ENCODE peak calls at places on chromosomes 5 and 9, in five cellular contexts. Y is hepatocyte, F is IMR-90, I is fibroblast of lung, H is ovary. E is an unnamed sample. For H3K4me1, the result is how much of the 10 kb centered on the place peaks cover.

GRCh38 chr5:31463341-31463740 is 68.6 kb downstream of the DROSHA start:
- DNase-seq in Y (no peak), F (peak), I (peak), H (no peak), E (no peak)

GRCh38 chr9:90103771-90104170 is 499.0 kb downstream of the GADD45G start:
- DNase-seq in Y (no peak), F (no peak), I (no peak), H (no peak), E (no peak)

GRCh38 chr5:10689391-10690081 is 71.5 kb downstream of the DAP start:
- DNase-seq in Y (no peak), F (peak), I (peak), H (no peak), E (no peak)

GRCh38 chr5:93053825-93054224 is 527.2 kb downstream of the NR2F1-AS1 start:
- DNase-seq in Y (no peak), F (peak), I (peak), H (no peak), E (no peak)

GRCh38 chr9:108474356-108474755 is 381.4 kb downstream of the ACTL7B start:
- DNase-seq in Y (no peak), F (no peak), I (peak), H (no peak), E (no peak)

GRCh38 chr9:122065923-122066629 is 27.0 kb downstream of the TTLL11 start:
- DNase-seq in Y (no peak), F (no peak), I (no peak), H (no peak), E (no peak)

GRCh38 chr5:155024015-155024414 is 10.5 kb downstream of the KIF4B start:
- DNase-seq in Y (no peak), F (no peak), I (no peak), H (no peak), E (no peak)

GRCh38 chr5:177499842-177500241 is 2.4 kb upstream of the PDLIM7 start:
- DNase-seq in Y (no peak), F (no peak), I (no peak), H (no peak), E (no peak)

GRCh38 chr9:97038909-97039781 is at the start of gene CTSV:
- DNase-seq in Y (peak), F (peak), I (peak), H (peak), E (peak)

GRCh38 chr5:177495243-177496060 is 2.0 kb downstream of the PDLIM7 start:
- DNase-seq in Y (peak), F (peak), I (peak), H (peak), E (peak)

GRCh38 chr5:174315471-174315870 is 270.0 kb downstream of the NSG2 start:
- DNase-seq in Y (no peak), F (no peak), I (no peak), H (no peak), E (no peak)

GRCh38 chr5:148443998-148444397 is 60.2 kb downstream of the FBXO38 start:
- DNase-seq in Y (peak), F (peak), I (peak), H (no peak), E (peak)

GRCh38 chr9:113964740-113965095 is 88.6 kb downstream of the ZNF618 start:
- DNase-seq in Y (no peak), F (no peak), I (no peak), H (no peak), E (no peak)

GRCh38 chr5:177086918-177087706 is 397 bp downstream of the FGFR4 start:
- DNase-seq in Y (peak), F (no peak), I (peak), H (peak), E (peak)

GRCh38 chr9:100581081-100581480 is 3.2 kb downstream of the CAVIN4 start:
- DNase-seq in Y (no peak), F (no peak), I (no peak), H (no peak), E (no peak)

GRCh38 chr9:70297141-70297540 is 38.4 kb downstream of the SMC5 start:
- DNase-seq in Y (no peak), F (peak), I (peak), H (no peak), E (no peak)

GRCh38 chr5:73867344-73868335 is 241.6 kb downstream of the ARHGEF28 start:
- DNase-seq in Y (no peak), F (peak), I (peak), H (no peak), E (no peak)

GRCh38 chr5:29175774-29176173 is 2017.7 kb upstream of the CDH6 start:
- DNase-seq in Y (no peak), F (no peak), I (no peak), H (no peak), E (no peak)

GRCh38 chr5:157855404-157855994 is 3.4 kb downstream of the CLINT1 start:
- DNase-seq in Y (peak), F (peak), I (peak), H (peak), E (no peak)

GRCh38 chr9:79657891-79658290 is 86.1 kb downstream of the TLE4 start:
- DNase-seq in Y (no peak), F (no peak), I (peak), H (no peak), E (no peak)

DNA sequence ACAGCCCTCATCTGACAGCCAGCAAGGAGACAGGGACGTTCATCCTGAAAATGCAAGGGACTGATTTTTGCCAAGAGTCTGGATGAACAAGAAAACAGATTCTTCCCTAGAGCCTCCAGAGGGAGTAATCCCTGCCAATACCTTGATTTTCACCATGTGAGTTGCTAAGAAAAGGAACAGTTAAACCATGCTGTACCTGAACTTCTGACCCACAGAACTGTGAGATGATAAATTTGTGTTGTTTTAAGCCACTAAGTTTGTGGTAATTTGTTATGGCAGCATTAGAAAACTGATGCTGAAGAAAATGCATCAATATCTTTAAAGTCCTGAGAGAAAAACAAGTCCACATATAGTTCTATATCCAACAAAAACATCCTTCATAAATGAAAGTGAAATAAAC is 153.9 kb upstream of the ADAMTSL1 start:
- DNase-seq in Y (no peak), F (peak), I (peak), H (no peak), E (no peak)
- TF ChIP-seq CTCF in Y (no peak), F (no peak), I (peak), H (no peak), E (no peak)

DNA sequence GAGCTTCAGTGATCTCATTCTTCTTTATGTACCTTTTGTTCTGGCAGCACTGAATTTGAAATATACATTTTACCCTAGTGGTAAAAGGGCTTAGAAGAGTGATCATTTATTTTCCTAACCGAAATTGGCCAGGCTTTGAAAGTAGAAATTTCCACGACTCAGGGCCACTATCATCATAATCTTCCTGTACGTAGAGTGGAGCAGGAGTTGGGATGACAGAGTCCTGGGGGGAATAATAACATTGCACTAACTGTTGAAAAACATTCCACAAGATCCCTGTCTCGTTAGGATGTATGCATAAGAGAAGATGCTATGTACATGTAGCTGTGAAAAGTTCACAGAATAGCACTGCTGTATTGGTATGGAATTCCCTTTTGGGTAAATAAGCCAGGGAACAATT is 21.6 kb downstream of the KIF2A start:
- DNase-seq in Y (no peak), F (no peak), I (no peak), H (no peak), E (no peak)
- H3K4me1 ChIP-seq in Y (under half), F (under half), I (under half), H (under half), E (under half)

GRCh38 chr5:58043607-58043945 is 416.3 kb downstream of the PLK2 start:
- DNase-seq in Y (peak), F (no peak), I (no peak), H (no peak), E (no peak)

GRCh38 chr5:58040044-58040443 is 419.8 kb downstream of the PLK2 start:
- DNase-seq in Y (peak), F (no peak), I (no peak), H (no peak), E (no peak)

GRCh38 chr5:58040851-58041250 is 419.0 kb downstream of the PLK2 start:
- DNase-seq in Y (peak), F (no peak), I (peak), H (no peak), E (no peak)

GRCh38 chr5:58042933-58043606 is 416.8 kb downstream of the PLK2 start:
- DNase-seq in Y (peak), F (peak), I (peak), H (no peak), E (no peak)

GRCh38 chr5:58041884-58042283 is 418.0 kb downstream of the PLK2 start:
- DNase-seq in Y (no peak), F (no peak), I (no peak), H (no peak), E (no peak)
- TF ChIP-seq CTCF in Y (no peak), F (no peak), I (no peak), H (no peak), E (no peak)

GRCh38 chr5:95815143-95815729 is 7.3 kb downstream of the GLRX start:
- DNase-seq in Y (no peak), F (no peak), I (no peak), H (no peak), E (no peak)
- H3K4me1 ChIP-seq in Y (under half), F (under half), I (under half), H (under half), E (under half)

DNA sequence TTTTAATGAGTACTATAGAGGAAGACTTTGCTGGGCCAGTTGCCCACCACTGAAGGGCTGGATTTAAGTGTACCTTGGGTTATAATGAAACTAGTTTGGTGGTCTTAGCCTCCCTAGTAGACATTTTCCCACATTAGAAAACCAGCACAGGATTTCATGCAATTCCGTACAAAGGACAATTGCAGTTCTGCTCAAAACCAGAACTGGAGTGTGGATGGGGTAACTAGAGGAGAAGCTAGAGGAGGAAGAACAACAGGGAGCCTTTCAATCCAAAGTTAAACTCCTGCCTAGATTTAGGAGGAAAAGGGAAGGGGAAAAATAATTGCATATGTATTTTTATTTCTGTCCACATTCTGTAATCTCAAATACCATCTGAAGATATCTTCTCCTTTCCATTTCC is 97.5 kb upstream of the SSBP2 start:
- DNase-seq in Y (no peak), F (no peak), I (peak), H (no peak), E (no peak)
- TF ChIP-seq CTCF in Y (no peak), F (no peak), I (no peak), H (no peak), E (no peak)

GRCh38 chr5:36841657-36842056 is 34.9 kb upstream of the NIPBL start:
- DNase-seq in Y (no peak), F (no peak), I (no peak), H (no peak), E (no peak)
- H3K4me1 ChIP-seq in Y (under half), F (under half), I (under half), H (under half), E (under half)

DNA sequence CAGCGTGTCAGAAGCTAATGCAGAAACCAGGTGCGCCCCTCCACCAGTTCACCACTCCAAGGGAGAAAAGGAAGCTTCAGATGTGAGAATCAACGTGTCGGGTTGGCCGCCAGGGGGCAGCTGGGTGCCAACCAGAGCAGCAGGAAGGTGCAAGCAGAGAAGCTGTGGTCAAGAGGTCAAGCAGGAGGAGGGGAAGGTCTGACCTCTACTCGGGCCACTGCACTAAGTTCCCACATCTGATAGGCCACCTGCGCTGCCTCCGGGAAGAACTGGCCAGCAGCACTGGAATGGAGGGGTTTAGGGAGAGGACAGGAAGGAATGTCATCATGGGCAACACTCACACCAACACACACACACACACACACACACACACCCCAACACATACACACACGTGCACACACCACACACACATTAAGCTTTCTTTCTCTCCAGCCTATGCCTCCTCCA is 31.4 kb downstream of the ANXA6 start:
- DNase-seq in Y (peak), F (peak), I (peak), H (peak), E (peak)
- TF ChIP-seq CTCF in Y (peak), F (peak), I (peak), H (peak), E (peak)

DNA sequence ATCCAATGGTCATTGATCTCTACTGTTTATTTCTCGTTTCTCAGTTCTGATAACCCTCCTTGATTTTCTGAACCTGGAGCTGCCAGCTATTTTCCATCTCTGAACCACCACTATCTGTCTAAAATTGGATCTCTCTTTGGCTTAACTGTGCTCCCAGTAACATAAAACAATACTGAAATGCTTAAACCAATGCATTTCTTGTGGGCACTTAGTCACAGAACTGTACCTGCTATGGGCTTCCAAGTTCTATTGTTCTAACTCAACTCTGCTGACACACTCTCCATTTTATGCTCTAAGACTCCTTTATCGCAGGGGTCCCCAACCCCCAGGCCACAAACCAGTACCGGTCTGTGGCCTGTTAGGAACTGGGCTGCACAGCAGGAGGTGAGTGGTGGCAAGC is 120.6 kb downstream of the LHFPL2 start:
- DNase-seq in Y (no peak), F (no peak), I (peak), H (no peak), E (no peak)
- H3K4me1 ChIP-seq in Y (under half), F (under half), I (under half), H (under half), E (under half)